ENCODE peak calls at places on chromosomes 5 and 9, in four cellular contexts. X is astrocyte of the spinal cord, F is renal cortical epithelial cell, Y is HTR-8/SVneo. V is an unnamed sample.

GRCh38 chr9:33619666-33620404 is 95.8 kb downstream of the ANKRD18B start:
- DNase-seq in X (peak), Y (peak), F (peak), V (peak)

GRCh38 chr9:115058175-115058574 is 59.8 kb downstream of the TNC start:
- DNase-seq in F (no peak), Y (no peak), X (no peak), V (peak)

GRCh38 chr5:54823006-54823405 is 162.4 kb downstream of the ESM1 start:
- DNase-seq in X (no peak), F (no peak), Y (no peak), V (no peak)

GRCh38 chr5:154467655-154468354 is 10.2 kb downstream of the HAND1 start:
- DNase-seq in F (peak), X (peak), Y (peak), V (peak)

GRCh38 chr5:59466271-59466670 is 427.3 kb downstream of the PDE4D start:
- DNase-seq in Y (no peak), X (no peak), F (peak), V (no peak)

GRCh38 chr9:137217276-137218211 is 4.5 kb downstream of the RNF208 start:
- DNase-seq in X (no peak), Y (no peak), F (peak), V (no peak)

GRCh38 chr9:134189475-134190231 is 25.3 kb upstream of the RNU6ATAC start:
- DNase-seq in X (no peak), Y (no peak), F (no peak), V (no peak)

GRCh38 chr5:160071521-160072299 is 47.5 kb downstream of the PWWP2A start:
- DNase-seq in X (no peak), Y (no peak), F (no peak), V (no peak)

GRCh38 chr9:86352440-86353106 is 1.6 kb downstream of the TUT7 start:
- DNase-seq in Y (no peak), X (no peak), F (peak), V (peak)

GRCh38 chr5:29054282-29054681 is 2015.9 kb upstream of the CDH9 start:
- DNase-seq in Y (peak), X (no peak), F (no peak), V (no peak)

GRCh38 chr9:95063300-95063699 is 254.2 kb downstream of the FANCC start:
- DNase-seq in X (no peak), Y (no peak), F (no peak), V (no peak)

GRCh38 chr5:14201325-14202061 is 58.4 kb downstream of the TRIO start:
- DNase-seq in X (peak), Y (no peak), F (no peak), V (peak)

GRCh38 chr5:56164371-56164770 is 68.8 kb downstream of the ANKRD55 start:
- DNase-seq in F (no peak), X (peak), Y (no peak), V (no peak)

GRCh38 chr5:54930736-54931135 is 54.7 kb downstream of the ESM1 start:
- DNase-seq in X (no peak), Y (no peak), F (no peak), V (no peak)

GRCh38 chr5:19880859-19881436 is 107.1 kb downstream of the CDH18 start:
- DNase-seq in F (no peak), X (no peak), Y (no peak), V (no peak)

GRCh38 chr5:78235289-78235688 is 59.2 kb downstream of the AP3B1 start:
- DNase-seq in X (peak), Y (no peak), F (no peak), V (no peak)

GRCh38 chr9:81680506-81680905 is 8.8 kb downstream of the TLE1 start:
- DNase-seq in Y (no peak), F (no peak), X (no peak), V (no peak)

GRCh38 chr5:155729684-155730059 is 597.3 kb upstream of the SGCD start:
- DNase-seq in F (no peak), X (no peak), Y (no peak), V (peak)

GRCh38 chr9:3912817-3913216 is 387.0 kb upstream of the RFX3 start:
- DNase-seq in X (no peak), Y (no peak), F (peak), V (peak)

GRCh38 chr9:137466041-137466799 is 7.1 kb upstream of the NSMF start:
- DNase-seq in F (no peak), X (no peak), Y (no peak), V (no peak)

GRCh38 chr9:133944746-133945135 is 47.4 kb downstream of the VAV2 start:
- DNase-seq in F (peak), X (peak), Y (no peak), V (peak)

V was measured in RPMI7951.